ENCODE peak calls at places on chromosomes 2 and 18, in four cellular contexts. H is psoas muscle, J is tibial nerve, K is IMR-90. M is an unnamed sample.

GRCh38 chr2:197191177-197191947 is 119.2 kb downstream of the ANKRD44 start:
- DNase-seq in J (no peak), K (peak; percentile 28), H (no peak), M (no peak)

GRCh38 chr2:25308599-25308998 is 33.1 kb downstream of the DNMT3A start:
- DNase-seq in J (no peak), H (no peak), K (no peak), M (no peak)

GRCh38 chr18:73733376-73733775 is 414.3 kb downstream of the FBXO15 start:
- DNase-seq in H (no peak), J (no peak), K (peak; percentile 18), M (no peak)

GRCh38 chr2:101012706-101013181 is 10.7 kb downstream of the RPL31 start:
- DNase-seq in H (no peak), K (peak; percentile 45), J (peak; percentile 72), M (peak; percentile 14)

GRCh38 chr18:213977-214376 is 53.9 kb downstream of the THOC1 start:
- DNase-seq in H (no peak), J (no peak), K (no peak), M (no peak)

GRCh38 chr2:219440388-219441256 is 6.0 kb downstream of the SPEG start:
- DNase-seq in H (no peak), J (no peak), K (peak; percentile 25), M (no peak)

GRCh38 chr18:65091737-65092329 is 659.0 kb upstream of the CDH7 start:
- DNase-seq in K (peak; percentile 0), H (no peak), J (no peak), M (no peak)

GRCh38 chr2:74269667-74270066 is 71.3 kb downstream of the MTHFD2 start:
- DNase-seq in H (no peak), K (no peak), J (no peak), M (no peak)

GRCh38 chr2:112048887-112049286 is 6.2 kb upstream of the TMEM87B start:
- DNase-seq in H (no peak), K (peak; percentile 74), J (peak; percentile 81), M (no peak)

GRCh38 chr2:56347881-56348280 is 164.1 kb downstream of the CCDC85A start:
- DNase-seq in K (no peak), H (no peak), J (no peak), M (no peak)

GRCh38 chr2:105239924-105240323 is 1.6 kb upstream of the GPR45 start:
- DNase-seq in J (no peak), H (no peak), K (peak; percentile 94), M (no peak)

GRCh38 chr2:43180901-43181300 is 45.5 kb downstream of the ZFP36L2 start:
- DNase-seq in K (no peak), H (no peak), J (no peak), M (no peak)

GRCh38 chr2:22817197-22817596 is 567.8 kb upstream of the KLHL29 start:
- DNase-seq in J (no peak), K (no peak), H (no peak), M (no peak)

GRCh38 chr2:136539355-136539754 is 226.0 kb upstream of the THSD7B start:
- DNase-seq in H (no peak), J (no peak), K (no peak), M (no peak)

GRCh38 chr2:232075080-232075479 is 113.6 kb downstream of the DIS3L2 start:
- DNase-seq in K (peak; percentile 73), H (no peak), J (no peak), M (no peak)

GRCh38 chr18:13397504-13398163 is 179.1 kb downstream of the LDLRAD4 start:
- DNase-seq in K (no peak), H (no peak), J (no peak), M (no peak)

GRCh38 chr2:236776695-236777251 is 207.1 kb downstream of the ACKR3 start:
- DNase-seq in J (peak; percentile 46), K (peak; percentile 35), H (no peak), M (no peak)

GRCh38 chr18:77039196-77040140 is 93.1 kb downstream of the MBP start:
- DNase-seq in K (no peak), J (no peak), H (no peak), M (no peak)

GRCh38 chr2:160225722-160226121 is 25.6 kb upstream of the ITGB6 start:
- DNase-seq in J (no peak), H (no peak), K (no peak), M (no peak)

GRCh38 chr2:174593574-174594203 is 3.9 kb downstream of the WIPF1 start:
- DNase-seq in J (peak; percentile 41), H (no peak), K (peak; percentile 84), M (peak; percentile 56)

GRCh38 chr2:64594563-64594989 is 59.1 kb downstream of the SERTAD2 start:
- DNase-seq in J (no peak), H (no peak), K (peak; percentile 76), M (no peak)

GRCh38 chr2:119482481-119483394 is 41.5 kb downstream of the SCTR start:
- DNase-seq in J (no peak), H (peak; percentile 75), K (no peak), M (no peak)

GRCh38 chr2:9145109-9145751 is 61.4 kb upstream of the ASAP2 start:
- DNase-seq in H (no peak), K (peak; percentile 63), J (peak; percentile 50), M (no peak)

GRCh38 chr2:154623819-154624218 is 74.7 kb upstream of the KCNJ3 start:
- DNase-seq in J (peak; percentile 56), K (peak; percentile 0), H (no peak), M (no peak)

GRCh38 chr2:188969236-188970032 is 4.7 kb upstream of the COL3A1 start:
- DNase-seq in K (peak; percentile 78), H (no peak), J (peak; percentile 7), M (no peak)

GRCh38 chr2:16756831-16757644 is 91.4 kb upstream of the CYRIA start:
- DNase-seq in J (peak; percentile 73), K (peak; percentile 63), H (peak; percentile 90), M (peak; percentile 42)

GRCh38 chr2:238243496-238244076 is 3.7 kb upstream of the HES6 start:
- DNase-seq in H (no peak), K (no peak), J (no peak), M (no peak)

GRCh38 chr2:105736145-105736544 is 8.6 kb upstream of the NCK2 start:
- DNase-seq in K (no peak), H (no peak), J (no peak), M (no peak)

GRCh38 chr2:74919827-74920226 is 38.6 kb upstream of the POLE4 start:
- DNase-seq in J (peak; percentile 35), K (peak; percentile 48), H (peak; percentile 81), M (peak; percentile 59)

GRCh38 chr2:160087854-160088745 is 25.7 kb upstream of the PLA2R1 start:
- DNase-seq in K (peak; percentile 25), H (no peak), J (no peak), M (no peak)

GRCh38 chr2:196836440-196836839 is 27.3 kb upstream of the C2orf66 start:
- DNase-seq in J (no peak), H (no peak), K (peak; percentile 41), M (no peak)

GRCh38 chr2:143996974-143997373 is 522.9 kb downstream of the ZEB2 start:
- DNase-seq in J (no peak), H (no peak), K (no peak), M (no peak)

GRCh38 chr18:2411381-2411977 is 159.8 kb downstream of the METTL4 start:
- DNase-seq in H (no peak), J (no peak), K (peak; percentile 52), M (no peak)
- H3K27ac ChIP-seq in H (no peak overlapping the region), J (no peak overlapping the region), K (no peak overlapping the region), M (no peak overlapping the region)

GRCh38 chr2:108570416-108570815 is 36.1 kb downstream of the LIMS1 start:
- DNase-seq in J (no peak), K (peak; percentile 76), H (no peak), M (no peak)
- H3K27ac ChIP-seq in J (no peak overlapping the region), K (peak overlapping the region; percentile 41), H (peak overlapping the region; percentile 46), M (no peak overlapping the region)

GRCh38 chr2:168632733-168633132 is 169.7 kb upstream of the NOSTRIN start:
- DNase-seq in J (peak; percentile 7), K (peak; percentile 59), H (no peak), M (no peak)
- H3K27ac ChIP-seq in J (no peak overlapping the region), K (peak overlapping the region; percentile 43), H (peak overlapping the region; percentile 78), M (no peak overlapping the region)

GRCh38 chr2:169141713-169142352 is 72.5 kb downstream of the DHRS9 start:
- DNase-seq in H (no peak), J (peak; percentile 72), K (peak; percentile 53), M (peak; percentile 45)
- H3K27ac ChIP-seq in H (no peak overlapping the region), J (no peak overlapping the region), K (no peak overlapping the region), M (no peak overlapping the region)

GRCh38 chr2:191740016-191740419 is 62.1 kb downstream of the NABP1 start:
- DNase-seq in H (no peak), J (no peak), K (no peak), M (peak; percentile 63)

GRCh38 chr2:191740776-191741175 is 62.8 kb downstream of the NABP1 start:
- DNase-seq in J (no peak), H (no peak), K (no peak), M (no peak)

GRCh38 chr2:191738003-191738402 is 60.1 kb downstream of the NABP1 start:
- DNase-seq in K (no peak), J (no peak), H (no peak), M (no peak)

GRCh38 chr2:191738667-191739066 is 60.7 kb downstream of the NABP1 start:
- DNase-seq in K (no peak), J (no peak), H (no peak), M (no peak)

GRCh38 chr2:191739194-191739593 is 61.3 kb downstream of the NABP1 start:
- DNase-seq in K (no peak), H (no peak), J (no peak), M (no peak)
- H3K27ac ChIP-seq in K (no peak overlapping the region), H (no peak overlapping the region), J (no peak overlapping the region), M (no peak overlapping the region)

M was measured in CD4-positive, alpha-beta T cell.